ENCODE peak calls at places on chromosomes 16 and 17, in four cellular contexts. O is stomach, D is K562, W is H1. I is an unnamed sample.

GRCh38 chr17:12395733-12396354 is 269.8 kb upstream of the MYOCD start:
- DNase-seq in O (peak), D (peak), W (peak), I (no peak)

GRCh38 chr16:89956511-89957213 is 8.1 kb downstream of the DEF8 start:
- DNase-seq in O (no peak), D (no peak), W (no peak), I (no peak)

GRCh38 chr16:50025544-50025931 is 513 bp downstream of the CNEP1R1 start:
- DNase-seq in O (no peak), D (peak), W (peak), I (no peak)

GRCh38 chr17:45357364-45357997 is 40.7 kb upstream of the MAP3K14 start:
- DNase-seq in O (no peak), D (no peak), W (no peak), I (no peak)

GRCh38 chr16:50096791-50097190 is 31.0 kb downstream of the HEATR3 start:
- DNase-seq in O (no peak), D (no peak), W (no peak), I (no peak)

GRCh38 chr17:53655591-53655990 is 167.1 kb upstream of the KIF2B start:
- DNase-seq in O (no peak), D (no peak), W (no peak), I (no peak)

GRCh38 chr17:83067718-83068261 is 11.6 kb upstream of the METRNL start:
- DNase-seq in O (no peak), D (peak), W (peak), I (peak)

GRCh38 chr17:45311762-45312476 is 4.9 kb downstream of the MAP3K14 start:
- DNase-seq in O (peak), D (peak), W (no peak), I (no peak)

GRCh38 chr17:5541610-5542202 is 42.6 kb downstream of the NLRP1 start:
- DNase-seq in O (no peak), D (no peak), W (no peak), I (no peak)

GRCh38 chr17:29760279-29760721 is 137.6 kb upstream of the CORO6 start:
- DNase-seq in O (no peak), D (no peak), W (no peak), I (no peak)

GRCh38 chr16:84103678-84104077 is 13.1 kb downstream of the MBTPS1 start:
- DNase-seq in O (no peak), D (no peak), W (no peak), I (no peak)

GRCh38 chr17:57107498-57108101 is 22.6 kb downstream of the AKAP1 start:
- DNase-seq in O (peak), D (peak), W (no peak), I (no peak)

GRCh38 chr17:50558955-50559614 is 1.4 kb upstream of the CACNA1G start:
- DNase-seq in O (no peak), D (no peak), W (peak), I (no peak)

GRCh38 chr16:68823401-68823800 is 19.9 kb upstream of the TANGO6 start:
- DNase-seq in O (no peak), D (no peak), W (no peak), I (no peak)

GRCh38 chr17:41537990-41538389 is 9.9 kb upstream of the KRT19 start:
- DNase-seq in O (no peak), D (no peak), W (no peak), I (peak)

GRCh38 chr17:59503489-59503888 is 61.9 kb upstream of the DHX40 start:
- DNase-seq in O (no peak), D (no peak), W (no peak), I (no peak)

GRCh38 chr16:73956592-73957495 is 339.8 kb upstream of the PSMD7 start:
- DNase-seq in O (peak), D (peak), W (peak), I (no peak)

GRCh38 chr17:4834621-4835020 is 1.5 kb downstream of the MINK1 start:
- DNase-seq in O (no peak), D (peak), W (no peak), I (no peak)

GRCh38 chr16:19886061-19886792 is 1.6 kb upstream of the GPRC5B start:
- DNase-seq in O (peak), D (peak), W (peak), I (peak)

GRCh38 chr16:77290451-77291110 is 91.4 kb downstream of the SYCE1L start:
- DNase-seq in O (no peak), D (no peak), W (no peak), I (no peak)

GRCh38 chr17:12765544-12765943 is 23.8 kb upstream of the ARHGAP44 start:
- DNase-seq in O (peak), D (peak), W (no peak), I (no peak)

GRCh38 chr16:24540575-24541240 is 1.3 kb downstream of the RBBP6 start:
- DNase-seq in O (no peak), D (peak), W (no peak), I (no peak)

GRCh38 chr17:77282524-77283515 is 142.1 kb downstream of the SEC14L1 start:
- DNase-seq in O (peak), D (peak), W (no peak), I (no peak)

GRCh38 chr16:4924593-4925378 is 12.2 kb downstream of the PPL start:
- DNase-seq in O (peak), D (no peak), W (no peak), I (no peak)

GRCh38 chr16:86631441-86631840 is 53.1 kb downstream of the FOXL1 start:
- DNase-seq in O (no peak), D (no peak), W (no peak), I (no peak)

GRCh38 chr17:44219126-44219635 is 294 bp downstream of the UBTF start:
- DNase-seq in O (peak), D (no peak), W (peak), I (no peak)

GRCh38 chr17:17750881-17751280 is 69.6 kb downstream of the RAI1 start:
- DNase-seq in O (no peak), D (no peak), W (no peak), I (no peak)

GRCh38 chr17:57468932-57469775 is 212.8 kb downstream of the MSI2 start:
- DNase-seq in O (no peak), D (no peak), W (no peak), I (no peak)

GRCh38 chr17:82664701-82665182 is 16.5 kb upstream of the WDR45B start:
- DNase-seq in O (no peak), D (no peak), W (no peak), I (no peak)

DNA sequence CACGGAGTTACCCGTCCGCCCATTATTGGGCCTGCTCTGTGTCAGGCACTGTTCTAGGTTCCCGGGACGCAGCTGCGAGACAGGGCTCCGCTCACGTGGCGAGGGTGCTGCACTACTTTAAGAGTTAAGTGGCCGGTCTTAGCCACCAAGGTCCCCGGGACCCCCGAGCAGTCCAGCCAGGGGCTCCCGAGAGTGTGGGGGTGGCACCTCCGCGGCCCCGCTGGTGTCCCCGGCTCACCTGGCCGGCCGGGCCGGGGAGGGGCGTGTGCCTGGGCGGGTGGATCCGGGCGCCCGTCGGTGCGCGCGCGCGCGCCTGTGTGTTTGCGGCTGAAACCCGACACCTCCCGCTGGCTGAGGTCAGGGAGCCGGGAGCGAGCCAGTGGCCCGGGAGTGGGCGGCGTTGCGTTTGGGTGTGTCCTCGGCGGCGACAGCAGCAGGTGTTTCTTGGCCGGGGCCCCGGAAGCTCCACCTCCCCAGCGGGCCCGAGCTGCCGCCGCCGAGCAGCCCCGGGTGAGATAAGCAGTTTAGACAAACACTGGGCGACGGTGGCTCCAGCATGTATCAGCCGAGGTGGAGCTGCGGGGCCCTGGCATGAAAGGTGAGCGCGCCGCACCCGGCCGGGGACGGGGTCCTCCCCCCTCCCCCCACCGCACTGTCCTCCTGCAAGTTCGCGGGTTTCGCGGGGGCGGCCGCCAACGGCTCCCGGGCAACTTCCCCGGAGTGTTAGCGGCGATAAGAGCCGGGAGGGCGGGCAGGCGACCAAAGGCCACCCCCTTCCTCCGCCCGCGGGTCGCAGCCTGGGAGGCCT is at the start of gene GSE1:
- DNase-seq in O (peak), D (peak), W (peak), I (peak)
- TF ChIP-seq POLR2AphosphoS5 in O (peak), D (peak), W (no peak), I (no peak)

GRCh38 chr17:64229815-64230550 is 33.1 kb downstream of the TEX2 start:
- DNase-seq in O (no peak), D (no peak), W (no peak), I (no peak)

GRCh38 chr17:64232466-64233262 is 30.4 kb downstream of the TEX2 start:
- DNase-seq in O (no peak), D (no peak), W (no peak), I (no peak)

GRCh38 chr17:64231567-64232141 is 31.4 kb downstream of the TEX2 start:
- DNase-seq in O (no peak), D (peak), W (no peak), I (no peak)

GRCh38 chr17:64234961-64235360 is 28.1 kb downstream of the TEX2 start:
- DNase-seq in O (no peak), D (no peak), W (no peak), I (no peak)

GRCh38 chr17:64230551-64231408 is 32.3 kb downstream of the TEX2 start:
- DNase-seq in O (no peak), D (no peak), W (no peak), I (no peak)
- TF ChIP-seq EP300 in O (no peak), D (no peak), W (no peak), I (no peak)

DNA sequence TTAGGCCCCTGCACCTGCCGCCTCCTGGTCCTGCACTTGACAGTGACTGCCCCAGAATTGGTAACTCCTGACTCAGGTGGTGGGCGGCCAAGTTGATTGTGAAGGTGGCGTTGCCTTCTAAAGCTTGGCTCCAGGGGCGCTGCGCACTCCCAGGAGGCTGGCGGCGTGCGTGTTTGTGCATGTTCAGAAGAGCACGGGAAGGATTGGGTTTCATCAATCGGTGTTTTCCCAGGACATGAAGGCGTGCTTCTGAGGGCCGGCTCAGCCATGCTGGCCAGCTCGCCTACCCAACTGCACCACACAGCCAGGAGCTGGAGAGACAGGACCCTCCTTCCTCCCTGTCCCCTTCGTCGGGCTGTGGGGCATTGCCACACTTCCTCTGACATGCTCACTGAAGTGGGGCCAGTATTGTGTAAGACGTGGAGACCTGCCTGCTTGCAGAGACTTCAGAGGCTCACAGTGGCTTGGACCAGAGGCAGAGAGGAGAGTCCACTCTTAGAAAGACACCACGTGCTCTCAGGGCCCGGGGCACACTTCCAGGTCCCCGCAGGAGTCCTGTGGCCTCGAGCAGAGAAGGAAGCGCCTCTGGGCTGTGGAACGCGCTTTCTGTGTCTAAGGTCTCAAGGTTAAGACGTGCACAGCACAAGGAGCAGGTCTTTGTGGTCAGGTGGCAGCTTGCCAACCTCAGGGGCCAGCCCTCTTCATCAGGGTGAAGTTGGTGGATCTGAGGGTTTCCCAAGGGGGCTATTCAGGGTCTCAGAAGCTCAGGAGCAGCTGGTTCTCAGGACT is 2.8 kb downstream of the RAB40C start:
- DNase-seq in O (peak), D (no peak), W (no peak), I (no peak)
- TF ChIP-seq POLR2AphosphoS5 in O (no peak), D (no peak), W (no peak), I (no peak)

GRCh38 chr17:9185142-9185541 is 163.8 kb downstream of the NTN1 start:
- DNase-seq in O (no peak), D (no peak), W (no peak), I (no peak)
- TF ChIP-seq EP300 in O (no peak), D (no peak), W (no peak), I (no peak)

GRCh38 chr17:61453563-61453962 is 1.3 kb downstream of the TBX4 start:
- DNase-seq in O (no peak), D (no peak), W (no peak), I (no peak)
- TF ChIP-seq POLR2AphosphoS5 in O (no peak), D (no peak), W (no peak), I (no peak)

I was measured in suprapubic skin.